ENCODE peak calls at places on chromosomes 11 and 22, in five cellular contexts. T, P, Z, G and U are unnamed samples.

GRCh38 chr11:29184939-29185890 is 831.6 kb downstream of the KCNA4 start:
- DNase-seq in T (no peak), P (no peak), Z (no peak), G (no peak), U (no peak)

GRCh38 chr11:25441432-25441831 is 890.5 kb upstream of the ANO3 start:
- DNase-seq in Z (no peak), P (no peak), G (no peak), T (no peak), U (no peak)

GRCh38 chr22:30830907-30831306 is 136.2 kb downstream of the OSBP2 start:
- DNase-seq in Z (no peak), P (no peak), T (no peak), G (peak; percentile 32), U (peak; percentile 2)

GRCh38 chr11:128553662-128554392 is 33.5 kb downstream of the ETS1 start:
- DNase-seq in G (no peak), Z (no peak), P (no peak), T (no peak), U (no peak)

GRCh38 chr22:22479999-22480532 is 28.5 kb downstream of the ZNF280B start:
- DNase-seq in P (no peak), T (no peak), Z (no peak), G (no peak), U (no peak)

GRCh38 chr11:3182462-3182852 is 17.3 kb upstream of the OSBPL5 start:
- DNase-seq in P (no peak), T (no peak), Z (no peak), G (no peak), U (no peak)

GRCh38 chr11:132556316-132556715 is 976.0 kb downstream of the OPCML start:
- DNase-seq in T (no peak), G (no peak), P (peak; percentile 44), Z (no peak), U (no peak)

GRCh38 chr11:128188346-128189115 is 398.8 kb downstream of the ETS1 start:
- DNase-seq in Z (no peak), T (no peak), G (no peak), P (no peak), U (no peak)

GRCh38 chr11:46315033-46315738 is 32.1 kb upstream of the DGKZ start:
- DNase-seq in P (peak; percentile 75), G (peak; percentile 90), T (peak; percentile 86), Z (peak; percentile 14), U (peak; percentile 89)

GRCh38 chr11:975824-976223 is 50.2 kb downstream of the AP2A2 start:
- DNase-seq in Z (no peak), P (peak; percentile 55), T (no peak), G (peak; percentile 47), U (no peak)

GRCh38 chr11:24312464-24313238 is 184.2 kb upstream of the LUZP2 start:
- DNase-seq in T (no peak), P (peak; percentile 9), G (no peak), Z (no peak), U (no peak)

GRCh38 chr22:37141476-37141875 is 8.2 kb downstream of the IL2RB start:
- DNase-seq in T (no peak), G (no peak), P (no peak), Z (no peak), U (no peak)

GRCh38 chr11:87212891-87213290 is 175.2 kb downstream of the TMEM135 start:
- DNase-seq in T (no peak), G (no peak), P (no peak), Z (no peak), U (no peak)

GRCh38 chr11:27520226-27520625 is 13.7 kb upstream of the LIN7C start:
- DNase-seq in G (no peak), T (no peak), Z (no peak), P (no peak), U (no peak)

GRCh38 chr11:76799061-76799804 is 16.1 kb downstream of the TSKU start:
- DNase-seq in Z (no peak), P (peak; percentile 62), G (peak; percentile 91), T (peak; percentile 88), U (peak; percentile 91)

GRCh38 chr11:31419669-31420068 is 50.0 kb downstream of the DNAJC24 start:
- DNase-seq in T (no peak), G (no peak), P (no peak), Z (no peak), U (no peak)

GRCh38 chr22:40215266-40215665 is 37.5 kb downstream of the TNRC6B start:
- DNase-seq in T (no peak), Z (no peak), G (no peak), P (peak; percentile 90), U (no peak)

GRCh38 chr11:94876645-94877445 is 96.5 kb downstream of the CWC15 start:
- DNase-seq in T (no peak), G (peak; percentile 75), Z (no peak), P (peak; percentile 67), U (peak; percentile 79)

GRCh38 chr11:31887180-31887579 is 76.1 kb upstream of the PAX6 start:
- DNase-seq in P (no peak), T (no peak), Z (no peak), G (peak; percentile 37), U (no peak)

GRCh38 chr22:46809153-46809885 is 46.9 kb downstream of the TBC1D22A start:
- DNase-seq in G (no peak), Z (no peak), P (no peak), T (no peak), U (no peak)

GRCh38 chr11:65786786-65787636 is at the start of gene OVOL1:
- DNase-seq in P (no peak), Z (no peak), T (peak; percentile 53), G (peak; percentile 95), U (peak; percentile 72)

GRCh38 chr11:100672483-100673038 is 14.5 kb upstream of the ARHGAP42 start:
- DNase-seq in P (no peak), T (no peak), Z (no peak), G (no peak), U (no peak)

GRCh38 chr11:33620423-33621120 is 80.1 kb downstream of the C11orf91 start:
- DNase-seq in Z (no peak), P (no peak), G (no peak), T (no peak), U (no peak)

GRCh38 chr11:72003776-72004171 is 5.1 kb downstream of the IL18BP start:
- DNase-seq in P (no peak), G (no peak), T (no peak), Z (no peak), U (no peak)

GRCh38 chr22:25070870-25071465 is 118.5 kb downstream of the KIAA1671 start:
- DNase-seq in Z (no peak), T (no peak), P (no peak), G (no peak), U (no peak)